ENCODE peak calls at places on chromosomes 1 and 21, in seven cellular contexts. One of them, this sample, is unnamed.

GRCh38 chr1:58765016-58765415 is 18.8 kb downstream of the JUN start:
- DNase-seq in stimulated activated CD4-positive, alpha-beta T cell treated with anti-CD3 and anti-CD28 coated beads, Interleukin-1b, Interleukin-23, amount 100 ng/mL, for 4 hours: no peak
- DNase-seq in nephron progenitor cell: no peak
- DNase-seq in NCI-H1694 treated with DMSO at 0.1 percent for 48 hours: no peak
- DNase-seq in NCI-H1105 treated with DMSO at 0.1 percent for 48 hours: no peak
- DNase-seq in KG1: no peak
- DNase-seq in foreskin fibroblast: peak
- DNase-seq in this sample: no peak

GRCh38 chr1:84090447-84091244 is 53.4 kb upstream of the PRKACB start:
- DNase-seq in stimulated activated CD4-positive, alpha-beta T cell treated with anti-CD3 and anti-CD28 coated beads, Interleukin-1b, Interleukin-23, amount 100 ng/mL, for 4 hours: no peak
- DNase-seq in NCI-H1694 treated with DMSO at 0.1 percent for 48 hours: no peak
- DNase-seq in KG1: no peak
- DNase-seq in foreskin fibroblast: no peak
- DNase-seq in NCI-H1105 treated with DMSO at 0.1 percent for 48 hours: no peak
- DNase-seq in nephron progenitor cell: no peak
- DNase-seq in this sample: peak

GRCh38 chr1:92915547-92915946 is 45.7 kb downstream of the DIPK1A start:
- DNase-seq in nephron progenitor cell: no peak
- DNase-seq in stimulated activated CD4-positive, alpha-beta T cell treated with anti-CD3 and anti-CD28 coated beads, Interleukin-1b, Interleukin-23, amount 100 ng/mL, for 4 hours: no peak
- DNase-seq in NCI-H1694 treated with DMSO at 0.1 percent for 48 hours: no peak
- DNase-seq in foreskin fibroblast: peak
- DNase-seq in KG1: no peak
- DNase-seq in NCI-H1105 treated with DMSO at 0.1 percent for 48 hours: no peak
- DNase-seq in this sample: no peak

GRCh38 chr1:72281637-72282270 is 585 bp downstream of the NEGR1 start:
- DNase-seq in foreskin fibroblast: no peak
- DNase-seq in stimulated activated CD4-positive, alpha-beta T cell treated with anti-CD3 and anti-CD28 coated beads, Interleukin-1b, Interleukin-23, amount 100 ng/mL, for 4 hours: no peak
- DNase-seq in nephron progenitor cell: no peak
- DNase-seq in KG1: no peak
- DNase-seq in NCI-H1694 treated with DMSO at 0.1 percent for 48 hours: peak
- DNase-seq in NCI-H1105 treated with DMSO at 0.1 percent for 48 hours: peak
- DNase-seq in this sample: peak

GRCh38 chr1:246785536-246786111 is 61.4 kb downstream of the SCCPDH start:
- DNase-seq in KG1: no peak
- DNase-seq in foreskin fibroblast: no peak
- DNase-seq in nephron progenitor cell: no peak
- DNase-seq in NCI-H1694 treated with DMSO at 0.1 percent for 48 hours: no peak
- DNase-seq in NCI-H1105 treated with DMSO at 0.1 percent for 48 hours: no peak
- DNase-seq in stimulated activated CD4-positive, alpha-beta T cell treated with anti-CD3 and anti-CD28 coated beads, Interleukin-1b, Interleukin-23, amount 100 ng/mL, for 4 hours: no peak
- DNase-seq in this sample: no peak

GRCh38 chr1:230160957-230161771 is 94.1 kb downstream of the GALNT2 start:
- DNase-seq in nephron progenitor cell: no peak
- DNase-seq in stimulated activated CD4-positive, alpha-beta T cell treated with anti-CD3 and anti-CD28 coated beads, Interleukin-1b, Interleukin-23, amount 100 ng/mL, for 4 hours: no peak
- DNase-seq in foreskin fibroblast: peak
- DNase-seq in NCI-H1105 treated with DMSO at 0.1 percent for 48 hours: no peak
- DNase-seq in KG1: no peak
- DNase-seq in NCI-H1694 treated with DMSO at 0.1 percent for 48 hours: no peak
- DNase-seq in this sample: no peak

GRCh38 chr1:41823453-41823852 is 95.3 kb downstream of the HIVEP3 start:
- DNase-seq in NCI-H1694 treated with DMSO at 0.1 percent for 48 hours: no peak
- DNase-seq in nephron progenitor cell: peak
- DNase-seq in NCI-H1105 treated with DMSO at 0.1 percent for 48 hours: no peak
- DNase-seq in stimulated activated CD4-positive, alpha-beta T cell treated with anti-CD3 and anti-CD28 coated beads, Interleukin-1b, Interleukin-23, amount 100 ng/mL, for 4 hours: no peak
- DNase-seq in foreskin fibroblast: no peak
- DNase-seq in KG1: no peak
- DNase-seq in this sample: peak

GRCh38 chr1:156433602-156434001 is 64.6 kb downstream of the RHBG start:
- DNase-seq in foreskin fibroblast: no peak
- DNase-seq in NCI-H1105 treated with DMSO at 0.1 percent for 48 hours: no peak
- DNase-seq in stimulated activated CD4-positive, alpha-beta T cell treated with anti-CD3 and anti-CD28 coated beads, Interleukin-1b, Interleukin-23, amount 100 ng/mL, for 4 hours: no peak
- DNase-seq in nephron progenitor cell: no peak
- DNase-seq in NCI-H1694 treated with DMSO at 0.1 percent for 48 hours: no peak
- DNase-seq in KG1: no peak
- DNase-seq in this sample: no peak

GRCh38 chr21:44845418-44846200 is 27.7 kb upstream of the SUMO3 start:
- DNase-seq in stimulated activated CD4-positive, alpha-beta T cell treated with anti-CD3 and anti-CD28 coated beads, Interleukin-1b, Interleukin-23, amount 100 ng/mL, for 4 hours: no peak
- DNase-seq in NCI-H1105 treated with DMSO at 0.1 percent for 48 hours: no peak
- DNase-seq in KG1: no peak
- DNase-seq in foreskin fibroblast: peak
- DNase-seq in NCI-H1694 treated with DMSO at 0.1 percent for 48 hours: peak
- DNase-seq in nephron progenitor cell: peak
- DNase-seq in this sample: peak

GRCh38 chr1:100535264-100535663 is 2.7 kb upstream of the GPR88 start:
- DNase-seq in foreskin fibroblast: no peak
- DNase-seq in KG1: no peak
- DNase-seq in NCI-H1105 treated with DMSO at 0.1 percent for 48 hours: no peak
- DNase-seq in NCI-H1694 treated with DMSO at 0.1 percent for 48 hours: no peak
- DNase-seq in stimulated activated CD4-positive, alpha-beta T cell treated with anti-CD3 and anti-CD28 coated beads, Interleukin-1b, Interleukin-23, amount 100 ng/mL, for 4 hours: no peak
- DNase-seq in nephron progenitor cell: no peak
- DNase-seq in this sample: peak

GRCh38 chr1:17189632-17190525 is 15.0 kb upstream of the PADI1 start:
- DNase-seq in NCI-H1105 treated with DMSO at 0.1 percent for 48 hours: no peak
- DNase-seq in nephron progenitor cell: no peak
- DNase-seq in foreskin fibroblast: peak
- DNase-seq in KG1: no peak
- DNase-seq in stimulated activated CD4-positive, alpha-beta T cell treated with anti-CD3 and anti-CD28 coated beads, Interleukin-1b, Interleukin-23, amount 100 ng/mL, for 4 hours: no peak
- DNase-seq in NCI-H1694 treated with DMSO at 0.1 percent for 48 hours: no peak
- DNase-seq in this sample: no peak

GRCh38 chr1:23799570-23800395 is 771 bp downstream of the GALE start:
- DNase-seq in NCI-H1694 treated with DMSO at 0.1 percent for 48 hours: no peak
- DNase-seq in NCI-H1105 treated with DMSO at 0.1 percent for 48 hours: no peak
- DNase-seq in KG1: no peak
- DNase-seq in stimulated activated CD4-positive, alpha-beta T cell treated with anti-CD3 and anti-CD28 coated beads, Interleukin-1b, Interleukin-23, amount 100 ng/mL, for 4 hours: no peak
- DNase-seq in foreskin fibroblast: peak
- DNase-seq in nephron progenitor cell: peak
- DNase-seq in this sample: peak

GRCh38 chr1:175887981-175888428 is 144.6 kb upstream of the TNR start:
- DNase-seq in KG1: no peak
- DNase-seq in stimulated activated CD4-positive, alpha-beta T cell treated with anti-CD3 and anti-CD28 coated beads, Interleukin-1b, Interleukin-23, amount 100 ng/mL, for 4 hours: no peak
- DNase-seq in NCI-H1105 treated with DMSO at 0.1 percent for 48 hours: peak
- DNase-seq in foreskin fibroblast: peak
- DNase-seq in NCI-H1694 treated with DMSO at 0.1 percent for 48 hours: peak
- DNase-seq in nephron progenitor cell: peak
- DNase-seq in this sample: peak

GRCh38 chr1:7042322-7043231 is 257.3 kb downstream of the CAMTA1 start:
- DNase-seq in nephron progenitor cell: no peak
- DNase-seq in NCI-H1105 treated with DMSO at 0.1 percent for 48 hours: peak
- DNase-seq in foreskin fibroblast: peak
- DNase-seq in NCI-H1694 treated with DMSO at 0.1 percent for 48 hours: peak
- DNase-seq in KG1: no peak
- DNase-seq in stimulated activated CD4-positive, alpha-beta T cell treated with anti-CD3 and anti-CD28 coated beads, Interleukin-1b, Interleukin-23, amount 100 ng/mL, for 4 hours: no peak
- DNase-seq in this sample: peak

GRCh38 chr1:184393924-184394323 is 7.1 kb downstream of the C1orf21 start:
- DNase-seq in NCI-H1105 treated with DMSO at 0.1 percent for 48 hours: no peak
- DNase-seq in stimulated activated CD4-positive, alpha-beta T cell treated with anti-CD3 and anti-CD28 coated beads, Interleukin-1b, Interleukin-23, amount 100 ng/mL, for 4 hours: no peak
- DNase-seq in foreskin fibroblast: peak
- DNase-seq in KG1: no peak
- DNase-seq in nephron progenitor cell: no peak
- DNase-seq in NCI-H1694 treated with DMSO at 0.1 percent for 48 hours: no peak
- DNase-seq in this sample: no peak

GRCh38 chr1:171653796-171654704 is 1.6 kb upstream of the MYOC start:
- DNase-seq in NCI-H1694 treated with DMSO at 0.1 percent for 48 hours: no peak
- DNase-seq in stimulated activated CD4-positive, alpha-beta T cell treated with anti-CD3 and anti-CD28 coated beads, Interleukin-1b, Interleukin-23, amount 100 ng/mL, for 4 hours: no peak
- DNase-seq in KG1: no peak
- DNase-seq in NCI-H1105 treated with DMSO at 0.1 percent for 48 hours: no peak
- DNase-seq in foreskin fibroblast: peak
- DNase-seq in nephron progenitor cell: no peak
- DNase-seq in this sample: peak

GRCh38 chr21:38794978-38795377 is 10.8 kb upstream of the ETS2 start:
- DNase-seq in NCI-H1105 treated with DMSO at 0.1 percent for 48 hours: no peak
- DNase-seq in KG1: no peak
- DNase-seq in NCI-H1694 treated with DMSO at 0.1 percent for 48 hours: no peak
- DNase-seq in nephron progenitor cell: no peak
- DNase-seq in foreskin fibroblast: no peak
- DNase-seq in stimulated activated CD4-positive, alpha-beta T cell treated with anti-CD3 and anti-CD28 coated beads, Interleukin-1b, Interleukin-23, amount 100 ng/mL, for 4 hours: no peak
- DNase-seq in this sample: peak

GRCh38 chr1:13462682-13463081 is 51.1 kb downstream of the LRRC38 start:
- DNase-seq in foreskin fibroblast: no peak
- DNase-seq in nephron progenitor cell: no peak
- DNase-seq in NCI-H1694 treated with DMSO at 0.1 percent for 48 hours: no peak
- DNase-seq in NCI-H1105 treated with DMSO at 0.1 percent for 48 hours: no peak
- DNase-seq in stimulated activated CD4-positive, alpha-beta T cell treated with anti-CD3 and anti-CD28 coated beads, Interleukin-1b, Interleukin-23, amount 100 ng/mL, for 4 hours: no peak
- DNase-seq in KG1: no peak
- DNase-seq in this sample: no peak

GRCh38 chr1:170707959-170708666 is 44.2 kb downstream of the PRRX1 start:
- DNase-seq in foreskin fibroblast: peak
- DNase-seq in NCI-H1105 treated with DMSO at 0.1 percent for 48 hours: no peak
- DNase-seq in NCI-H1694 treated with DMSO at 0.1 percent for 48 hours: no peak
- DNase-seq in KG1: no peak
- DNase-seq in nephron progenitor cell: no peak
- DNase-seq in stimulated activated CD4-positive, alpha-beta T cell treated with anti-CD3 and anti-CD28 coated beads, Interleukin-1b, Interleukin-23, amount 100 ng/mL, for 4 hours: no peak
- DNase-seq in this sample: no peak

GRCh38 chr21:32325706-32326105 is 27.1 kb downstream of the MRAP start:
- DNase-seq in KG1: no peak
- DNase-seq in stimulated activated CD4-positive, alpha-beta T cell treated with anti-CD3 and anti-CD28 coated beads, Interleukin-1b, Interleukin-23, amount 100 ng/mL, for 4 hours: no peak
- DNase-seq in foreskin fibroblast: no peak
- DNase-seq in nephron progenitor cell: no peak
- DNase-seq in NCI-H1694 treated with DMSO at 0.1 percent for 48 hours: no peak
- DNase-seq in NCI-H1105 treated with DMSO at 0.1 percent for 48 hours: no peak
- DNase-seq in this sample: no peak

GRCh38 chr1:18384477-18384876 is 96.3 kb upstream of the KLHDC7A start:
- DNase-seq in foreskin fibroblast: no peak
- DNase-seq in NCI-H1694 treated with DMSO at 0.1 percent for 48 hours: no peak
- DNase-seq in stimulated activated CD4-positive, alpha-beta T cell treated with anti-CD3 and anti-CD28 coated beads, Interleukin-1b, Interleukin-23, amount 100 ng/mL, for 4 hours: no peak
- DNase-seq in nephron progenitor cell: no peak
- DNase-seq in NCI-H1105 treated with DMSO at 0.1 percent for 48 hours: no peak
- DNase-seq in KG1: no peak
- DNase-seq in this sample: peak

GRCh38 chr1:112251766-112252506 is 144.1 kb upstream of the CTTNBP2NL start:
- DNase-seq in stimulated activated CD4-positive, alpha-beta T cell treated with anti-CD3 and anti-CD28 coated beads, Interleukin-1b, Interleukin-23, amount 100 ng/mL, for 4 hours: no peak
- DNase-seq in nephron progenitor cell: no peak
- DNase-seq in NCI-H1694 treated with DMSO at 0.1 percent for 48 hours: no peak
- DNase-seq in foreskin fibroblast: peak
- DNase-seq in KG1: no peak
- DNase-seq in NCI-H1105 treated with DMSO at 0.1 percent for 48 hours: no peak
- DNase-seq in this sample: no peak

GRCh38 chr21:20016431-20017005 is 981.7 kb upstream of the NCAM2 start:
- DNase-seq in stimulated activated CD4-positive, alpha-beta T cell treated with anti-CD3 and anti-CD28 coated beads, Interleukin-1b, Interleukin-23, amount 100 ng/mL, for 4 hours: no peak
- DNase-seq in NCI-H1105 treated with DMSO at 0.1 percent for 48 hours: no peak
- DNase-seq in foreskin fibroblast: no peak
- DNase-seq in NCI-H1694 treated with DMSO at 0.1 percent for 48 hours: no peak
- DNase-seq in nephron progenitor cell: no peak
- DNase-seq in KG1: no peak
- DNase-seq in this sample: no peak

GRCh38 chr1:25657786-25658760 is 41.5 kb downstream of the MAN1C1 start:
- DNase-seq in NCI-H1694 treated with DMSO at 0.1 percent for 48 hours: no peak
- DNase-seq in NCI-H1105 treated with DMSO at 0.1 percent for 48 hours: no peak
- DNase-seq in KG1: no peak
- DNase-seq in foreskin fibroblast: no peak
- DNase-seq in nephron progenitor cell: no peak
- DNase-seq in stimulated activated CD4-positive, alpha-beta T cell treated with anti-CD3 and anti-CD28 coated beads, Interleukin-1b, Interleukin-23, amount 100 ng/mL, for 4 hours: no peak
- DNase-seq in this sample: no peak

GRCh38 chr1:248837045-248837793 is 805 bp upstream of the ZNF672 start:
- DNase-seq in foreskin fibroblast: no peak
- DNase-seq in KG1: no peak
- DNase-seq in nephron progenitor cell: no peak
- DNase-seq in NCI-H1105 treated with DMSO at 0.1 percent for 48 hours: no peak
- DNase-seq in stimulated activated CD4-positive, alpha-beta T cell treated with anti-CD3 and anti-CD28 coated beads, Interleukin-1b, Interleukin-23, amount 100 ng/mL, for 4 hours: no peak
- DNase-seq in NCI-H1694 treated with DMSO at 0.1 percent for 48 hours: no peak
- DNase-seq in this sample: no peak

GRCh38 chr1:166840309-166841302 is 1.3 kb downstream of the POGK start:
- DNase-seq in stimulated activated CD4-positive, alpha-beta T cell treated with anti-CD3 and anti-CD28 coated beads, Interleukin-1b, Interleukin-23, amount 100 ng/mL, for 4 hours: no peak
- DNase-seq in foreskin fibroblast: peak
- DNase-seq in NCI-H1105 treated with DMSO at 0.1 percent for 48 hours: no peak
- DNase-seq in NCI-H1694 treated with DMSO at 0.1 percent for 48 hours: no peak
- DNase-seq in nephron progenitor cell: no peak
- DNase-seq in KG1: no peak
- DNase-seq in this sample: peak

GRCh38 chr21:33206771-33207290 is 22.9 kb upstream of the IFNAR2 start:
- DNase-seq in NCI-H1105 treated with DMSO at 0.1 percent for 48 hours: no peak
- DNase-seq in stimulated activated CD4-positive, alpha-beta T cell treated with anti-CD3 and anti-CD28 coated beads, Interleukin-1b, Interleukin-23, amount 100 ng/mL, for 4 hours: no peak
- DNase-seq in NCI-H1694 treated with DMSO at 0.1 percent for 48 hours: no peak
- DNase-seq in nephron progenitor cell: no peak
- DNase-seq in foreskin fibroblast: no peak
- DNase-seq in KG1: no peak
- DNase-seq in this sample: no peak

GRCh38 chr1:229848762-229849677 is 218.0 kb upstream of the GALNT2 start:
- DNase-seq in stimulated activated CD4-positive, alpha-beta T cell treated with anti-CD3 and anti-CD28 coated beads, Interleukin-1b, Interleukin-23, amount 100 ng/mL, for 4 hours: no peak
- DNase-seq in NCI-H1105 treated with DMSO at 0.1 percent for 48 hours: peak
- DNase-seq in nephron progenitor cell: no peak
- DNase-seq in foreskin fibroblast: peak
- DNase-seq in NCI-H1694 treated with DMSO at 0.1 percent for 48 hours: peak
- DNase-seq in KG1: no peak
- DNase-seq in this sample: peak

GRCh38 chr1:54956726-54957125 is 23.7 kb upstream of the TMEM61 start:
- DNase-seq in KG1: no peak
- DNase-seq in NCI-H1694 treated with DMSO at 0.1 percent for 48 hours: no peak
- DNase-seq in NCI-H1105 treated with DMSO at 0.1 percent for 48 hours: no peak
- DNase-seq in foreskin fibroblast: no peak
- DNase-seq in stimulated activated CD4-positive, alpha-beta T cell treated with anti-CD3 and anti-CD28 coated beads, Interleukin-1b, Interleukin-23, amount 100 ng/mL, for 4 hours: no peak
- DNase-seq in nephron progenitor cell: no peak
- DNase-seq in this sample: no peak

GRCh38 chr1:223759273-223759672 is 46.9 kb downstream of the CAPN2 start:
- DNase-seq in stimulated activated CD4-positive, alpha-beta T cell treated with anti-CD3 and anti-CD28 coated beads, Interleukin-1b, Interleukin-23, amount 100 ng/mL, for 4 hours: no peak
- DNase-seq in NCI-H1105 treated with DMSO at 0.1 percent for 48 hours: no peak
- DNase-seq in nephron progenitor cell: no peak
- DNase-seq in NCI-H1694 treated with DMSO at 0.1 percent for 48 hours: no peak
- DNase-seq in foreskin fibroblast: no peak
- DNase-seq in KG1: no peak
- DNase-seq in this sample: no peak

GRCh38 chr1:231272880-231273279 is 31.9 kb downstream of the GNPAT start:
- DNase-seq in NCI-H1694 treated with DMSO at 0.1 percent for 48 hours: no peak
- DNase-seq in KG1: no peak
- DNase-seq in foreskin fibroblast: peak
- DNase-seq in stimulated activated CD4-positive, alpha-beta T cell treated with anti-CD3 and anti-CD28 coated beads, Interleukin-1b, Interleukin-23, amount 100 ng/mL, for 4 hours: no peak
- DNase-seq in NCI-H1105 treated with DMSO at 0.1 percent for 48 hours: no peak
- DNase-seq in nephron progenitor cell: no peak
- DNase-seq in this sample: no peak

GRCh38 chr1:31885851-31886250 is 52.3 kb downstream of the PTP4A2 start:
- DNase-seq in KG1: no peak
- DNase-seq in NCI-H1694 treated with DMSO at 0.1 percent for 48 hours: no peak
- DNase-seq in nephron progenitor cell: no peak
- DNase-seq in NCI-H1105 treated with DMSO at 0.1 percent for 48 hours: no peak
- DNase-seq in foreskin fibroblast: no peak
- DNase-seq in stimulated activated CD4-positive, alpha-beta T cell treated with anti-CD3 and anti-CD28 coated beads, Interleukin-1b, Interleukin-23, amount 100 ng/mL, for 4 hours: no peak
- DNase-seq in this sample: no peak

GRCh38 chr1:228782662-228783414 is 47.6 kb downstream of the RHOU start:
- DNase-seq in KG1: no peak
- DNase-seq in nephron progenitor cell: no peak
- DNase-seq in NCI-H1105 treated with DMSO at 0.1 percent for 48 hours: no peak
- DNase-seq in foreskin fibroblast: peak
- DNase-seq in stimulated activated CD4-positive, alpha-beta T cell treated with anti-CD3 and anti-CD28 coated beads, Interleukin-1b, Interleukin-23, amount 100 ng/mL, for 4 hours: no peak
- DNase-seq in NCI-H1694 treated with DMSO at 0.1 percent for 48 hours: no peak
- DNase-seq in this sample: no peak

GRCh38 chr1:184986250-184986649 is 11.9 kb upstream of the NIBAN1 start:
- DNase-seq in stimulated activated CD4-positive, alpha-beta T cell treated with anti-CD3 and anti-CD28 coated beads, Interleukin-1b, Interleukin-23, amount 100 ng/mL, for 4 hours: no peak
- DNase-seq in NCI-H1105 treated with DMSO at 0.1 percent for 48 hours: no peak
- DNase-seq in nephron progenitor cell: no peak
- DNase-seq in NCI-H1694 treated with DMSO at 0.1 percent for 48 hours: peak
- DNase-seq in KG1: no peak
- DNase-seq in foreskin fibroblast: peak
- DNase-seq in this sample: peak

GRCh38 chr1:159719990-159720389 is 5.6 kb upstream of the CRP start:
- DNase-seq in KG1: no peak
- DNase-seq in NCI-H1105 treated with DMSO at 0.1 percent for 48 hours: no peak
- DNase-seq in NCI-H1694 treated with DMSO at 0.1 percent for 48 hours: no peak
- DNase-seq in stimulated activated CD4-positive, alpha-beta T cell treated with anti-CD3 and anti-CD28 coated beads, Interleukin-1b, Interleukin-23, amount 100 ng/mL, for 4 hours: no peak
- DNase-seq in foreskin fibroblast: no peak
- DNase-seq in nephron progenitor cell: no peak
- DNase-seq in this sample: no peak

GRCh38 chr1:166947398-166948043 is 27.8 kb downstream of the ILDR2 start:
- DNase-seq in foreskin fibroblast: peak
- DNase-seq in KG1: no peak
- DNase-seq in nephron progenitor cell: peak
- DNase-seq in NCI-H1694 treated with DMSO at 0.1 percent for 48 hours: peak
- DNase-seq in NCI-H1105 treated with DMSO at 0.1 percent for 48 hours: peak
- DNase-seq in stimulated activated CD4-positive, alpha-beta T cell treated with anti-CD3 and anti-CD28 coated beads, Interleukin-1b, Interleukin-23, amount 100 ng/mL, for 4 hours: no peak
- DNase-seq in this sample: peak

GRCh38 chr1:199029855-199030254 is 391.0 kb downstream of the PTPRC start:
- DNase-seq in stimulated activated CD4-positive, alpha-beta T cell treated with anti-CD3 and anti-CD28 coated beads, Interleukin-1b, Interleukin-23, amount 100 ng/mL, for 4 hours: no peak
- DNase-seq in NCI-H1105 treated with DMSO at 0.1 percent for 48 hours: no peak
- DNase-seq in NCI-H1694 treated with DMSO at 0.1 percent for 48 hours: no peak
- DNase-seq in KG1: peak
- DNase-seq in nephron progenitor cell: no peak
- DNase-seq in foreskin fibroblast: peak
- DNase-seq in this sample: no peak

This sample was measured in left kidney.